ENCODE peak calls at places on chromosomes 3 and 15, in four cellular contexts. P, N, O and I are unnamed samples.

GRCh38 chr3:69761896-69762789 is 22.9 kb downstream of the MITF start:
- DNase-seq in N (no peak), O (no peak), P (no peak), I (no peak)

GRCh38 chr3:174218011-174218410 is 641.1 kb upstream of the NAALADL2 start:
- DNase-seq in O (no peak), N (no peak), P (no peak), I (no peak)

GRCh38 chr3:43858052-43858701 is 167.4 kb downstream of the ABHD5 start:
- DNase-seq in P (no peak), O (no peak), N (no peak), I (no peak)

GRCh38 chr15:100928632-100929280 is 9.6 kb downstream of the LRRK1 start:
- DNase-seq in O (no peak), N (peak), P (no peak), I (no peak)

GRCh38 chr15:74034206-74034755 is 39.8 kb downstream of the PML start:
- DNase-seq in O (no peak), N (no peak), P (no peak), I (no peak)

GRCh38 chr3:44396200-44397171 is 57.9 kb downstream of the TCAIM start:
- DNase-seq in N (no peak), O (no peak), P (no peak), I (no peak)

GRCh38 chr3:140924097-140924873 is 17.4 kb upstream of the SLC25A36 start:
- DNase-seq in O (no peak), N (no peak), P (no peak), I (no peak)

GRCh38 chr3:195896361-195897080 is 11.8 kb downstream of the TNK2 start:
- DNase-seq in O (peak), N (no peak), P (no peak), I (no peak)

GRCh38 chr3:151016421-151016820 is 43.9 kb upstream of the CLRN1 start:
- DNase-seq in O (no peak), N (no peak), P (no peak), I (no peak)

GRCh38 chr3:101998256-101998926 is 149.1 kb downstream of the NFKBIZ start:
- DNase-seq in N (peak), O (no peak), P (no peak), I (no peak)

GRCh38 chr15:62952969-62953368 is 89.6 kb upstream of the TPM1 start:
- DNase-seq in N (no peak), P (no peak), O (no peak), I (no peak)

GRCh38 chr15:91369823-91370222 is 269.8 kb downstream of the SV2B start:
- DNase-seq in P (no peak), N (no peak), O (no peak), I (no peak)

GRCh38 chr15:63010386-63010785 is 32.2 kb upstream of the TPM1 start:
- DNase-seq in O (no peak), N (no peak), P (no peak), I (no peak)

GRCh38 chr3:101803152-101803782 is 24.3 kb downstream of the NXPE3 start:
- DNase-seq in N (peak), O (no peak), P (peak), I (no peak)

GRCh38 chr15:69576948-69577351 is 124.3 kb downstream of the RPLP1 start:
- DNase-seq in P (no peak), N (peak), O (no peak), I (no peak)

GRCh38 chr15:91716536-91716935 is 137.0 kb upstream of the SLCO3A1 start:
- DNase-seq in P (no peak), N (no peak), O (no peak), I (no peak)

GRCh38 chr3:146136647-146137046 is 24.3 kb downstream of the PLOD2 start:
- DNase-seq in O (no peak), N (no peak), P (no peak), I (no peak)

GRCh38 chr3:120554727-120555660 is 41.1 kb upstream of the NDUFB4 start:
- DNase-seq in P (no peak), N (no peak), O (no peak), I (no peak)

GRCh38 chr3:193573403-193573802 is 18.7 kb upstream of the ATP13A4 start:
- DNase-seq in P (no peak), N (no peak), O (no peak), I (no peak)

GRCh38 chr3:23894166-23895061 is 22.4 kb downstream of the NKIRAS1 start:
- DNase-seq in O (no peak), N (no peak), P (no peak), I (no peak)

DNA sequence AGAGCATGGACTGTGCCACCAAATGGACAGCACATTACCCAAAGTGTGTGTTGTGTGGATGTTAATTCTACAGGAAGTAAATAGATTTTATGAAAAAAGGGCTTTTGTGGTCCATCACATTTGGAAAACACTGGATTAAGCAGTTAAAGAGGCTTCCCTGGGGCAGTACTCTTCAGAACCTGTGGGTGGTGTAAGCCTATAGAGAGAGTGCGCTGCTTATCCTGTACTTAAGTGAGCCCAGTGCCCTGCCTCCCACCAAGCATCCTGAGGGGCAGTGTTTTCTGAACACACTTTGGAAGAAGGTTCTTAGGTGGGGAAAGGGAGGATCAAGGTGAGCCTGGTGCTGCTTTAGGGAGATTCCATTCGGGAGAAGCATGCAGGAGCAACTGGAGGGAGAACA is 10.9 kb downstream of the TTLL3 start:
- DNase-seq in P (no peak), N (no peak), O (no peak), I (no peak)
- TF ChIP-seq CTCF in P (peak), N (no peak), O (no peak), I (no peak)

DNA sequence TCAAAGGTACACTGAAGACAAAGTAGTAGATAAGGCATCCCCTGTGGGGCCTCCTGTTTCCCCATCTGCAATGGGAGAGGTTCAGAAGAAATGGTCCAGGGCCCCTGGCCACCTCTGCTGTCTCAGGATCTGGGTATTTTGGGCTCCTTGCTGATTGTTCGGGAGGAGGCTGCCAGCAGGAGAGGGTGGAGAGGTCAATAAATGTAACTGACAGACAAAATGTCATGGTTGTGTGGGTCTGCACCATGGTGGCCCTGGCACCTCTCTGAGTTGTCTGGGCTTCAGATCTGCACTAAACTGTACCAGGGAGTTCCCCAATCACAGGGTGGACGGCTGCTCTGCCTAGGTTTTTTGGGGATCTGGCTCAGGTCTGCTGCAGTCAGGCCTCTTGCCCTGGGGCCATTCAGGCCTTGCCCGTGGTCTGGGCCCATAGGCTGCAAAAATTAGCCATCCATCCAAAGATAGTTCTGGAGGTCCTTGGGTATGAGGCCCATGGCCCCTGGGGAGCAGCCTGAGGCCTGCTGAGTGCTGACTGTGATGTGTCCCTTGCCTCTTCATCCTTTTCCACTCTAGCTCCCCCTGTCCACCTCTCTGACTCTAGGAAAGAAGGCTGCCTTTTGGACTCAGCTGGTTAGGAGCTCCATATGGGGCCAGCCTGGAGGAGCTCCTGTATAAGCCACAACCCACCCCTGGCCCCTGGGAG is 7.5 kb downstream of the NBEAL2 start:
- DNase-seq in N (no peak), P (no peak), O (peak), I (no peak)
- TF ChIP-seq CTCF in N (no peak), P (no peak), O (no peak), I (no peak)

DNA sequence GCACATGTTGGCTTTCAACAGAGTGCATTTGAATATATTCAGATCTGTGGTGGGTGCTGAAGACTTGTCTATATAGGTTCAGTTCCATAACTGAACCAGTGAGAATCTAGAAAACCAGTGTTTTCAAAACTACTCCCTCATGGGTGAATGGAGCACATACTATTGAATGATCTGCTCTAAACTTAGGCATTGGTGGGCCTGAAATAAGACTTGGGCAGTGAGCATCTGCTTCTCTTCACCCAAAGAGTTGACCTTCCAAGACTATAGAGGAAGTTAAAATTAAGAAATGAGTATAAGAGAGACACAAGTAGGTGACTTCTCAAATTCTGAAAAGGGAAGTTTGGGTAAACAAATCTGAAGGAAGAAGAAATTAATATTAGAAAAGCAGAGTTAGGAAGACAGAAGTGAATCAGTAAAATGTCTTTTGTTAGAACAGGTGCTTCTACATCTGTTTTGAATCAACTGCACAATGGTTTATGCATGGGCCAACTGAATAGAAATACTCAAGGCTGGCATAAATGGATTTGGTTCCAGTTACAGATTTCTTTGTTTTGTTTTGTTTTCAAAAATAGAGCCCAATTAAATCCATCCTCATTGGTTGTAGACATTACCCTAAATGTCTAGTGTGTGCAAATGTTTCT is 19.3 kb downstream of the ALCAM start:
- DNase-seq in O (no peak), N (no peak), P (peak), I (no peak)
- TF ChIP-seq CTCF in O (no peak), N (no peak), P (no peak), I (no peak)

GRCh38 chr15:99720533-99720932 is 12.7 kb downstream of the LYSMD4 start:
- DNase-seq in N (no peak), P (no peak), O (no peak), I (no peak)
- TF ChIP-seq CTCF in N (no peak), P (no peak), O (no peak), I (no peak)

GRCh38 chr3:191484461-191484860 is 23.5 kb downstream of the PYDC2 start:
- DNase-seq in P (no peak), N (no peak), O (no peak), I (no peak)
- TF ChIP-seq CTCF in P (no peak), N (no peak), O (no peak), I (no peak)

GRCh38 chr3:59308684-59309083 is 258.9 kb upstream of the CFAP20DC start:
- DNase-seq in O (no peak), N (no peak), P (no peak), I (no peak)
- TF ChIP-seq CTCF in O (no peak), N (no peak), P (peak), I (no peak)

DNA sequence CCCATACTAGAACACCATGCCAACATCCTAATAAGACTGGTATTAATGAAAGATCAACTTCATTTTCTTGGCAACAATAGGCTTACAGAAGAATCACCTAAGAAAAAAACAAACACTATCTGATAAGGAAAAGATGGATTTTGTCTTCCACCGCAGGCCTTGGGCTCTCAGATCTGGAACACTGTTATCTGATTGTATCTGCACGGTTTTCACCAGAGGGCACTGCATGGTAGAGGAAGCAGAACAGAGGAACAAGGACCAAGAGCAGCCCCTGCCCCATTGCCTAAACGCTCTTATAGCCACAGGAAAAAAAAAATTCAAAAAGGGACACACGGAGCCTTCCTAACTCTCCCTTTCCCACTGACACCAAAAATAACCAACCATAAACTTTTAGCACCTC is 23.4 kb downstream of the IL17RD start:
- DNase-seq in N (no peak), O (no peak), P (no peak), I (no peak)
- TF ChIP-seq CTCF in N (no peak), O (no peak), P (no peak), I (no peak)

DNA sequence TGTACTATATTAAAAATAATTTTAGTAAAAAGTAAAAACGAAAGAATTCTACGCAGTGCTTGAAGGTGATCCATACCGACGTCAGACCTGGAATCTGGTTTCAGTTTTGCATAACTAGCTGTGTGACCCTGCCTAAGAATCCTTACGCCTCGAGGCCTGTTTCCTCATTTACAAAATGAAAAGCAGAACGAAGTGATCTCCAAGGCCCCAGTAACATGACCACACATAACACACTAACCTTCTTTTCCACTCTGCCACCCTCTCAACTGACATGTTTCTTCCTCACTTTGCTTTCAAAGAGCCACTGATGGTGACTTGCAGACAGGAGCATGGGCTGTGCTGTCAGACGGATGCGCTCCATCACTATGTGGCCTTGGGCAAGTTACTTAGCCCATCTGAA is 4.8 kb downstream of the MESD start:
- DNase-seq in N (peak), P (no peak), O (no peak), I (no peak)
- TF ChIP-seq CTCF in N (no peak), P (no peak), O (no peak), I (no peak)

GRCh38 chr3:134794950-134795775 is at the start of gene EPHB1:
- DNase-seq in O (peak), P (peak), N (peak), I (peak)
- TF ChIP-seq CTCF in O (peak), P (peak), N (peak), I (peak)

DNA sequence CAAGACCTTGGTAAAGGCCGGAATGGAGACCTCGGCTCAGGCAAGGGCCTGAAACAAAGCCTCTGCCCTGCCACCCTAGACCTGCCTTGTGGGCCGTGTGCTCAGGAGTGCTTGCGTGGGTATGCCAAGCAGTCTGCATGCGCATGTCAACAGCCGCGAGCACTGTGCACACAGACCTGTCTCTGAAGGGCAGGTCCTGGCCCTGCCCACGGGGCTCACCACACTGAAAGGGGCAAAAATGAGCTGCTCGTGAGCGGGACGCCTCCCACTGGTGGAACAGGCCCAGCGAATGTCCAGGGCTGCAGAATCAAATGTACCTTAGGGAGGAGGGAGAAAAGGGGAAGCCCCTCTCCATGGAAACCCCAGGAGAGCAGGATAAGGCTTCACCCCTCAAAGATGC is 44.3 kb upstream of the FGD5 start:
- DNase-seq in O (no peak), N (no peak), P (no peak), I (no peak)
- TF ChIP-seq CTCF in O (no peak), N (no peak), P (no peak), I (no peak)